ENCODE peak calls at places on chromosomes 4 and X, in ten cellular contexts. E is HuH-7.5; I is mesenchymal stem cell; N is AG09309; G is naive thymus-derived CD8-positive, alpha-beta T cell; O is activated naive CD4-positive, alpha-beta T cell treated with Interleukin-2 at 50 U/mL for 16 hours; S is amygdala; L is right atrium auricular region; C is T-cell; F is stimulated activated effector memory CD8-positive, alpha-beta T cell treated with anti-CD3 and anti-CD28 coated beads, Interleukin-12 subunit alpha, Interleukin-12 subunit beta, amount 100 ng/mL, for 72 hours. A is an unnamed sample.

GRCh38 chr4:152010680-152011079 is 249.9 kb upstream of the GATB start:
- DNase-seq in E (no peak), I (no peak), N (no peak), G (no peak), O (no peak), S (no peak), L (no peak), C (peak; percentile 59), F (no peak), A (no peak)

GRCh38 chr4:147924604-147925412 is 192.9 kb downstream of the ARHGAP10 start:
- DNase-seq in E (peak; percentile 14), I (peak; percentile 24), N (no peak), G (no peak), O (no peak), S (no peak), L (no peak), C (no peak), F (no peak), A (no peak)

GRCh38 chrX:124573458-124573857 is 227.1 kb downstream of the SH2D1A start:
- DNase-seq in E (no peak), I (peak; percentile 29), N (no peak), G (no peak), O (no peak), S (no peak), L (no peak), C (no peak), F (no peak), A (no peak)

GRCh38 chrX:103932133-103932532 is 30.3 kb upstream of the TMSB15B start:
- DNase-seq in E (no peak), I (no peak), N (no peak), G (no peak), O (no peak), S (no peak), L (no peak), C (no peak), F (no peak), A (no peak)

GRCh38 chr4:109123952-109124351 is 178.5 kb downstream of the COL25A1 start:
- DNase-seq in E (no peak), I (no peak), N (no peak), G (no peak), O (no peak), S (no peak), L (no peak), C (no peak), F (no peak), A (no peak)

GRCh38 chrX:120839506-120839905 is 36.2 kb downstream of the CT47B1 start:
- DNase-seq in E (no peak), I (no peak), N (no peak), G (no peak), O (no peak), S (no peak), L (no peak), C (no peak), F (no peak), A (no peak)

GRCh38 chr4:40055873-40056721 is 553 bp upstream of the N4BP2 start:
- DNase-seq in E (peak; percentile 48), I (peak; percentile 93), N (peak; percentile 64), G (peak; percentile 28), O (peak; percentile 51), S (peak; percentile 53), L (peak; percentile 70), C (peak; percentile 46), F (peak; percentile 84), A (peak; percentile 39)

GRCh38 chr4:23839279-23839678 is 50.6 kb downstream of the PPARGC1A start:
- DNase-seq in E (no peak), I (no peak), N (no peak), G (no peak), O (no peak), S (no peak), L (no peak), C (no peak), F (no peak), A (no peak)

GRCh38 chr4:88054909-88055308 is 47.5 kb downstream of the PKD2 start:
- DNase-seq in E (peak; percentile 15), I (peak; percentile 69), N (no peak), G (no peak), O (no peak), S (no peak), L (no peak), C (no peak), F (no peak), A (no peak)

GRCh38 chr4:145609494-145610427 is 9.4 kb upstream of the MMAA start:
- DNase-seq in E (no peak), I (peak; percentile 79), N (peak; percentile 28), G (peak; percentile 25), O (peak; percentile 72), S (peak; percentile 10), L (peak; percentile 67), C (peak; percentile 56), F (peak; percentile 85), A (no peak)

GRCh38 chr4:10167201-10167600 is 50.6 kb upstream of the WDR1 start:
- DNase-seq in E (no peak), I (no peak), N (no peak), G (no peak), O (no peak), S (no peak), L (no peak), C (no peak), F (no peak), A (no peak)

GRCh38 chr4:71540749-71541269 is 202.0 kb downstream of the SLC4A4 start:
- DNase-seq in E (no peak), I (peak; percentile 19), N (no peak), G (no peak), O (no peak), S (no peak), L (no peak), C (no peak), F (no peak), A (no peak)

GRCh38 chr4:123952530-123953274 is 556.1 kb downstream of the SPRY1 start:
- DNase-seq in E (no peak), I (no peak), N (no peak), G (no peak), O (no peak), S (no peak), L (no peak), C (no peak), F (no peak), A (no peak)

GRCh38 chr4:85474818-85475630 is at the start of gene ARHGAP24:
- DNase-seq in E (peak; percentile 67), I (peak; percentile 99), N (peak; percentile 92), G (no peak), O (no peak), S (peak; percentile 32), L (peak; percentile 96), C (no peak), F (no peak), A (peak; percentile 26)

GRCh38 chrX:129779747-129780146 is at the start of gene SASH3:
- DNase-seq in E (no peak), I (no peak), N (no peak), G (peak; percentile 48), O (peak; percentile 50), S (no peak), L (no peak), C (peak; percentile 69), F (peak; percentile 74), A (no peak)

GRCh38 chr4:19514276-19515070 is 737.2 kb upstream of the SLIT2 start:
- DNase-seq in E (no peak), I (no peak), N (no peak), G (no peak), O (no peak), S (no peak), L (no peak), C (no peak), F (no peak), A (no peak)